ENCODE peak calls at places on chromosomes 6 and 20, in nine cellular contexts. One of them, this sample, is unnamed.

GRCh38 chr6:82987951-82988350 is 77.7 kb downstream of the UBE3D start:
- DNase-seq in omental fat pad: no peak
- DNase-seq in effector memory CD8-positive, alpha-beta T cell: no peak
- DNase-seq in SHP77 treated with DMSO at 0.1 percent for 48 hours: no peak
- DNase-seq in small intestine: no peak
- DNase-seq in type B pancreatic cell: no peak
- DNase-seq in T-helper 9 cell: no peak
- DNase-seq in GM06990: no peak
- DNase-seq in GF-D8: no peak
- DNase-seq in this sample: no peak

GRCh38 chr20:16955971-16956370 is 207.8 kb downstream of the OTOR start:
- DNase-seq in omental fat pad: no peak
- DNase-seq in effector memory CD8-positive, alpha-beta T cell: no peak
- DNase-seq in SHP77 treated with DMSO at 0.1 percent for 48 hours: no peak
- DNase-seq in small intestine: no peak
- DNase-seq in type B pancreatic cell: no peak
- DNase-seq in T-helper 9 cell: no peak
- DNase-seq in GM06990: no peak
- DNase-seq in GF-D8: no peak
- DNase-seq in this sample: no peak

GRCh38 chr6:115680621-115681020 is 380.1 kb downstream of the FRK start:
- DNase-seq in omental fat pad: no peak
- DNase-seq in effector memory CD8-positive, alpha-beta T cell: no peak
- DNase-seq in SHP77 treated with DMSO at 0.1 percent for 48 hours: no peak
- DNase-seq in small intestine: no peak
- DNase-seq in type B pancreatic cell: no peak
- DNase-seq in T-helper 9 cell: no peak
- DNase-seq in GM06990: no peak
- DNase-seq in GF-D8: no peak
- DNase-seq in this sample: no peak

GRCh38 chr6:14196029-14196428 is 78.5 kb downstream of the CD83 start:
- DNase-seq in omental fat pad: no peak
- DNase-seq in effector memory CD8-positive, alpha-beta T cell: no peak
- DNase-seq in SHP77 treated with DMSO at 0.1 percent for 48 hours: no peak
- DNase-seq in small intestine: peak
- DNase-seq in type B pancreatic cell: no peak
- DNase-seq in T-helper 9 cell: no peak
- DNase-seq in GM06990: no peak
- DNase-seq in GF-D8: no peak
- DNase-seq in this sample: no peak

GRCh38 chr20:3658019-3658707 is 5.0 kb downstream of the GFRA4 start:
- DNase-seq in omental fat pad: no peak
- DNase-seq in effector memory CD8-positive, alpha-beta T cell: no peak
- DNase-seq in SHP77 treated with DMSO at 0.1 percent for 48 hours: no peak
- DNase-seq in small intestine: no peak
- DNase-seq in type B pancreatic cell: no peak
- DNase-seq in T-helper 9 cell: no peak
- DNase-seq in GM06990: no peak
- DNase-seq in GF-D8: no peak
- DNase-seq in this sample: no peak

GRCh38 chr20:5973172-5973571 is 22.7 kb downstream of the MCM8 start:
- DNase-seq in omental fat pad: no peak
- DNase-seq in effector memory CD8-positive, alpha-beta T cell: no peak
- DNase-seq in SHP77 treated with DMSO at 0.1 percent for 48 hours: no peak
- DNase-seq in small intestine: peak
- DNase-seq in type B pancreatic cell: no peak
- DNase-seq in T-helper 9 cell: no peak
- DNase-seq in GM06990: no peak
- DNase-seq in GF-D8: no peak
- DNase-seq in this sample: no peak

GRCh38 chr6:66278115-66278514 is 571.1 kb upstream of the EYS start:
- DNase-seq in omental fat pad: no peak
- DNase-seq in effector memory CD8-positive, alpha-beta T cell: no peak
- DNase-seq in SHP77 treated with DMSO at 0.1 percent for 48 hours: no peak
- DNase-seq in small intestine: no peak
- DNase-seq in type B pancreatic cell: no peak
- DNase-seq in T-helper 9 cell: no peak
- DNase-seq in GM06990: no peak
- DNase-seq in GF-D8: no peak
- DNase-seq in this sample: no peak

GRCh38 chr6:7078856-7079255 is 28.9 kb upstream of the RREB1 start:
- DNase-seq in omental fat pad: no peak
- DNase-seq in effector memory CD8-positive, alpha-beta T cell: no peak
- DNase-seq in SHP77 treated with DMSO at 0.1 percent for 48 hours: no peak
- DNase-seq in small intestine: no peak
- DNase-seq in type B pancreatic cell: no peak
- DNase-seq in T-helper 9 cell: no peak
- DNase-seq in GM06990: no peak
- DNase-seq in GF-D8: no peak
- DNase-seq in this sample: no peak

GRCh38 chr6:13407709-13408695 is 79.4 kb downstream of the GFOD1 start:
- DNase-seq in omental fat pad: no peak
- DNase-seq in effector memory CD8-positive, alpha-beta T cell: no peak
- DNase-seq in SHP77 treated with DMSO at 0.1 percent for 48 hours: no peak
- DNase-seq in small intestine: peak
- DNase-seq in type B pancreatic cell: no peak
- DNase-seq in T-helper 9 cell: no peak
- DNase-seq in GM06990: no peak
- DNase-seq in GF-D8: peak
- DNase-seq in this sample: no peak

GRCh38 chr20:12927489-12927888 is 81.3 kb upstream of the SPTLC3 start:
- DNase-seq in omental fat pad: no peak
- DNase-seq in effector memory CD8-positive, alpha-beta T cell: no peak
- DNase-seq in SHP77 treated with DMSO at 0.1 percent for 48 hours: no peak
- DNase-seq in small intestine: no peak
- DNase-seq in type B pancreatic cell: no peak
- DNase-seq in T-helper 9 cell: no peak
- DNase-seq in GM06990: no peak
- DNase-seq in GF-D8: no peak
- DNase-seq in this sample: no peak

GRCh38 chr20:38197217-38198008 is 32.3 kb upstream of the TGM2 start:
- DNase-seq in omental fat pad: no peak
- DNase-seq in effector memory CD8-positive, alpha-beta T cell: no peak
- DNase-seq in SHP77 treated with DMSO at 0.1 percent for 48 hours: no peak
- DNase-seq in small intestine: no peak
- DNase-seq in type B pancreatic cell: no peak
- DNase-seq in T-helper 9 cell: no peak
- DNase-seq in GM06990: no peak
- DNase-seq in GF-D8: peak
- DNase-seq in this sample: no peak

GRCh38 chr6:146578054-146578453 is 20.7 kb upstream of the ADGB start:
- DNase-seq in omental fat pad: no peak
- DNase-seq in effector memory CD8-positive, alpha-beta T cell: no peak
- DNase-seq in SHP77 treated with DMSO at 0.1 percent for 48 hours: no peak
- DNase-seq in small intestine: no peak
- DNase-seq in type B pancreatic cell: no peak
- DNase-seq in T-helper 9 cell: no peak
- DNase-seq in GM06990: no peak
- DNase-seq in GF-D8: no peak
- DNase-seq in this sample: no peak

GRCh38 chr20:13006825-13007224 is 1.9 kb upstream of the SPTLC3 start:
- DNase-seq in omental fat pad: no peak
- DNase-seq in effector memory CD8-positive, alpha-beta T cell: no peak
- DNase-seq in SHP77 treated with DMSO at 0.1 percent for 48 hours: no peak
- DNase-seq in small intestine: no peak
- DNase-seq in type B pancreatic cell: no peak
- DNase-seq in T-helper 9 cell: no peak
- DNase-seq in GM06990: no peak
- DNase-seq in GF-D8: no peak
- DNase-seq in this sample: no peak

GRCh38 chr6:114445846-114446245 is 103.0 kb upstream of the HS3ST5 start:
- DNase-seq in omental fat pad: no peak
- DNase-seq in effector memory CD8-positive, alpha-beta T cell: no peak
- DNase-seq in SHP77 treated with DMSO at 0.1 percent for 48 hours: no peak
- DNase-seq in small intestine: no peak
- DNase-seq in type B pancreatic cell: no peak
- DNase-seq in T-helper 9 cell: no peak
- DNase-seq in GM06990: no peak
- DNase-seq in GF-D8: no peak
- DNase-seq in this sample: no peak

GRCh38 chr6:157952751-157953479 is 28.7 kb upstream of the SYNJ2 start:
- DNase-seq in omental fat pad: no peak
- DNase-seq in effector memory CD8-positive, alpha-beta T cell: no peak
- DNase-seq in SHP77 treated with DMSO at 0.1 percent for 48 hours: no peak
- DNase-seq in small intestine: peak
- DNase-seq in type B pancreatic cell: no peak
- DNase-seq in T-helper 9 cell: no peak
- DNase-seq in GM06990: no peak
- DNase-seq in GF-D8: no peak
- DNase-seq in this sample: no peak

GRCh38 chr6:17974570-17975368 is 12.7 kb downstream of the KIF13A start:
- DNase-seq in omental fat pad: no peak
- DNase-seq in effector memory CD8-positive, alpha-beta T cell: no peak
- DNase-seq in SHP77 treated with DMSO at 0.1 percent for 48 hours: no peak
- DNase-seq in small intestine: no peak
- DNase-seq in type B pancreatic cell: no peak
- DNase-seq in T-helper 9 cell: no peak
- DNase-seq in GM06990: no peak
- DNase-seq in GF-D8: no peak
- DNase-seq in this sample: no peak

GRCh38 chr6:132054525-132054924 is 103.4 kb upstream of the CCN2 start:
- DNase-seq in omental fat pad: no peak
- DNase-seq in effector memory CD8-positive, alpha-beta T cell: no peak
- DNase-seq in SHP77 treated with DMSO at 0.1 percent for 48 hours: no peak
- DNase-seq in small intestine: no peak
- DNase-seq in type B pancreatic cell: no peak
- DNase-seq in T-helper 9 cell: no peak
- DNase-seq in GM06990: no peak
- DNase-seq in GF-D8: no peak
- DNase-seq in this sample: no peak

GRCh38 chr20:24318569-24319352 is 150.7 kb upstream of the SYNDIG1 start:
- DNase-seq in omental fat pad: no peak
- DNase-seq in effector memory CD8-positive, alpha-beta T cell: no peak
- DNase-seq in SHP77 treated with DMSO at 0.1 percent for 48 hours: no peak
- DNase-seq in small intestine: no peak
- DNase-seq in type B pancreatic cell: no peak
- DNase-seq in T-helper 9 cell: no peak
- DNase-seq in GM06990: no peak
- DNase-seq in GF-D8: no peak
- DNase-seq in this sample: no peak

GRCh38 chr20:8434326-8434876 is 302.3 kb downstream of the PLCB1 start:
- DNase-seq in omental fat pad: no peak
- DNase-seq in effector memory CD8-positive, alpha-beta T cell: no peak
- DNase-seq in SHP77 treated with DMSO at 0.1 percent for 48 hours: no peak
- DNase-seq in small intestine: peak
- DNase-seq in type B pancreatic cell: no peak
- DNase-seq in T-helper 9 cell: no peak
- DNase-seq in GM06990: no peak
- DNase-seq in GF-D8: no peak
- DNase-seq in this sample: no peak

GRCh38 chr6:70956451-70957283 is at the start of gene B3GAT2:
- DNase-seq in omental fat pad: no peak
- DNase-seq in effector memory CD8-positive, alpha-beta T cell: no peak
- DNase-seq in SHP77 treated with DMSO at 0.1 percent for 48 hours: no peak
- DNase-seq in small intestine: no peak
- DNase-seq in type B pancreatic cell: peak
- DNase-seq in T-helper 9 cell: peak
- DNase-seq in GM06990: peak
- DNase-seq in GF-D8: no peak
- DNase-seq in this sample: peak

GRCh38 chr6:25263602-25264001 is 15.6 kb upstream of the CARMIL1 start:
- DNase-seq in omental fat pad: no peak
- DNase-seq in effector memory CD8-positive, alpha-beta T cell: no peak
- DNase-seq in SHP77 treated with DMSO at 0.1 percent for 48 hours: no peak
- DNase-seq in small intestine: no peak
- DNase-seq in type B pancreatic cell: no peak
- DNase-seq in T-helper 9 cell: no peak
- DNase-seq in GM06990: no peak
- DNase-seq in GF-D8: no peak
- DNase-seq in this sample: no peak

GRCh38 chr20:34781250-34781649 is 44.2 kb downstream of the NCOA6 start:
- DNase-seq in omental fat pad: no peak
- DNase-seq in effector memory CD8-positive, alpha-beta T cell: no peak
- DNase-seq in SHP77 treated with DMSO at 0.1 percent for 48 hours: no peak
- DNase-seq in small intestine: no peak
- DNase-seq in type B pancreatic cell: no peak
- DNase-seq in T-helper 9 cell: no peak
- DNase-seq in GM06990: no peak
- DNase-seq in GF-D8: no peak
- DNase-seq in this sample: no peak

GRCh38 chr6:150417899-150418824 is 49.4 kb downstream of the IYD start:
- DNase-seq in omental fat pad: no peak
- DNase-seq in effector memory CD8-positive, alpha-beta T cell: peak
- DNase-seq in SHP77 treated with DMSO at 0.1 percent for 48 hours: peak
- DNase-seq in small intestine: peak
- DNase-seq in type B pancreatic cell: no peak
- DNase-seq in T-helper 9 cell: no peak
- DNase-seq in GM06990: peak
- DNase-seq in GF-D8: peak
- DNase-seq in this sample: no peak

GRCh38 chr6:33958208-33958862 is 154.5 kb upstream of the MLN start:
- DNase-seq in omental fat pad: no peak
- DNase-seq in effector memory CD8-positive, alpha-beta T cell: no peak
- DNase-seq in SHP77 treated with DMSO at 0.1 percent for 48 hours: peak
- DNase-seq in small intestine: no peak
- DNase-seq in type B pancreatic cell: no peak
- DNase-seq in T-helper 9 cell: no peak
- DNase-seq in GM06990: no peak
- DNase-seq in GF-D8: no peak
- DNase-seq in this sample: no peak

GRCh38 chr20:31837896-31838397 is 7.5 kb downstream of the FOXS1 start:
- DNase-seq in omental fat pad: no peak
- DNase-seq in effector memory CD8-positive, alpha-beta T cell: no peak
- DNase-seq in SHP77 treated with DMSO at 0.1 percent for 48 hours: no peak
- DNase-seq in small intestine: no peak
- DNase-seq in type B pancreatic cell: no peak
- DNase-seq in T-helper 9 cell: no peak
- DNase-seq in GM06990: no peak
- DNase-seq in GF-D8: no peak
- DNase-seq in this sample: no peak

GRCh38 chr6:28719275-28719940 is 193.7 kb downstream of the GPX5 start:
- DNase-seq in omental fat pad: no peak
- DNase-seq in effector memory CD8-positive, alpha-beta T cell: no peak
- DNase-seq in SHP77 treated with DMSO at 0.1 percent for 48 hours: no peak
- DNase-seq in small intestine: no peak
- DNase-seq in type B pancreatic cell: no peak
- DNase-seq in T-helper 9 cell: no peak
- DNase-seq in GM06990: peak
- DNase-seq in GF-D8: no peak
- DNase-seq in this sample: no peak

GRCh38 chr6:168956141-168956838 is 297.4 kb downstream of the THBS2 start:
- DNase-seq in omental fat pad: no peak
- DNase-seq in effector memory CD8-positive, alpha-beta T cell: no peak
- DNase-seq in SHP77 treated with DMSO at 0.1 percent for 48 hours: no peak
- DNase-seq in small intestine: no peak
- DNase-seq in type B pancreatic cell: no peak
- DNase-seq in T-helper 9 cell: no peak
- DNase-seq in GM06990: no peak
- DNase-seq in GF-D8: no peak
- DNase-seq in this sample: no peak

GRCh38 chr20:64196831-64197418 is 32.7 kb downstream of the MYT1 start:
- DNase-seq in omental fat pad: no peak
- DNase-seq in effector memory CD8-positive, alpha-beta T cell: no peak
- DNase-seq in SHP77 treated with DMSO at 0.1 percent for 48 hours: no peak
- DNase-seq in small intestine: no peak
- DNase-seq in type B pancreatic cell: no peak
- DNase-seq in T-helper 9 cell: no peak
- DNase-seq in GM06990: no peak
- DNase-seq in GF-D8: no peak
- DNase-seq in this sample: no peak

GRCh38 chr6:157397660-157398059 is 16.7 kb downstream of the ZDHHC14 start:
- DNase-seq in omental fat pad: no peak
- DNase-seq in effector memory CD8-positive, alpha-beta T cell: no peak
- DNase-seq in SHP77 treated with DMSO at 0.1 percent for 48 hours: no peak
- DNase-seq in small intestine: no peak
- DNase-seq in type B pancreatic cell: no peak
- DNase-seq in T-helper 9 cell: no peak
- DNase-seq in GM06990: no peak
- DNase-seq in GF-D8: no peak
- DNase-seq in this sample: no peak

GRCh38 chr20:47456952-47457724 is 44.5 kb upstream of the NCOA3 start:
- DNase-seq in omental fat pad: no peak
- DNase-seq in effector memory CD8-positive, alpha-beta T cell: no peak
- DNase-seq in SHP77 treated with DMSO at 0.1 percent for 48 hours: no peak
- DNase-seq in small intestine: no peak
- DNase-seq in type B pancreatic cell: no peak
- DNase-seq in T-helper 9 cell: no peak
- DNase-seq in GM06990: no peak
- DNase-seq in GF-D8: no peak
- DNase-seq in this sample: no peak

GRCh38 chr6:122184260-122184934 is 215.1 kb upstream of the HSF2 start:
- DNase-seq in omental fat pad: no peak
- DNase-seq in effector memory CD8-positive, alpha-beta T cell: no peak
- DNase-seq in SHP77 treated with DMSO at 0.1 percent for 48 hours: no peak
- DNase-seq in small intestine: peak
- DNase-seq in type B pancreatic cell: no peak
- DNase-seq in T-helper 9 cell: no peak
- DNase-seq in GM06990: no peak
- DNase-seq in GF-D8: no peak
- DNase-seq in this sample: no peak